ENCODE peak calls at places on chromosome 17, in eight cellular contexts. Q is AG04449, P is cardiac fibroblast, I is pancreas, X is lung, N is dorsolateral prefrontal cortex, E is fibroblast of the aortic adventitia, D is uterus. A is an unnamed sample.

GRCh38 chr17:17491031-17491471 is 5.1 kb downstream of the RASD1 start:
- DNase-seq in Q (no peak), E (no peak), P (no peak), N (peak), D (no peak), X (no peak), I (no peak), A (no peak)

GRCh38 chr17:57739402-57740224 is 5.5 kb downstream of the CCDC182 start:
- DNase-seq in P (peak), Q (no peak), E (no peak), X (no peak), I (no peak), D (no peak), N (no peak), A (no peak)

GRCh38 chr17:57890857-57891232 is 41.0 kb upstream of the MRPS23 start:
- DNase-seq in Q (no peak), E (no peak), X (no peak), I (no peak), D (no peak), N (no peak), P (no peak), A (no peak)

GRCh38 chr17:3892095-3892998 is 506 bp downstream of the CAMKK1 start:
- DNase-seq in D (peak), X (peak), P (peak), E (peak), Q (no peak), I (peak), N (peak), A (peak)

GRCh38 chr17:44940321-44940720 is 7.3 kb downstream of the KIF18B start:
- DNase-seq in I (no peak), P (peak), N (no peak), E (peak), X (no peak), D (no peak), Q (no peak), A (no peak)

GRCh38 chr17:76841776-76842405 is 26.3 kb upstream of the MGAT5B start:
- DNase-seq in X (no peak), P (no peak), I (no peak), D (no peak), E (no peak), Q (no peak), N (no peak), A (no peak)

GRCh38 chr17:10349403-10349802 is 23.4 kb downstream of the MYH13 start:
- DNase-seq in I (no peak), X (no peak), E (no peak), P (no peak), D (no peak), N (no peak), Q (no peak), A (no peak)

GRCh38 chr17:81684442-81684911 is 666 bp downstream of the HGS start:
- DNase-seq in N (no peak), E (peak), P (peak), I (no peak), X (no peak), D (no peak), Q (peak), A (no peak)

GRCh38 chr17:58802188-58802587 is 46.5 kb downstream of the PPM1E start:
- DNase-seq in P (no peak), I (no peak), X (no peak), E (no peak), N (no peak), D (no peak), Q (no peak), A (no peak)

GRCh38 chr17:76714822-76715461 is 4.2 kb upstream of the MXRA7 start:
- DNase-seq in P (peak), I (peak), N (peak), X (peak), D (peak), Q (no peak), E (peak), A (no peak)

GRCh38 chr17:41302981-41303380 is 330 bp upstream of the KRTAP29-1 start:
- DNase-seq in I (no peak), Q (no peak), E (no peak), X (no peak), D (no peak), N (no peak), P (no peak), A (no peak)

GRCh38 chr17:5971969-5972368 is 98.2 kb upstream of the WSCD1 start:
- DNase-seq in I (no peak), E (no peak), D (no peak), X (no peak), P (no peak), N (no peak), Q (no peak), A (peak)

GRCh38 chr17:21573961-21574610 is 118.2 kb upstream of the KCNJ18 start:
- DNase-seq in X (no peak), Q (peak), I (peak), P (peak), D (peak), E (peak), N (peak), A (no peak)

GRCh38 chr17:27244481-27245223 is 49.3 kb upstream of the WSB1 start:
- DNase-seq in P (peak), Q (peak), N (no peak), I (peak), X (peak), E (peak), D (peak), A (no peak)

GRCh38 chr17:15265131-15265530 is at the start of gene PMP22:
- DNase-seq in P (no peak), N (no peak), Q (no peak), X (no peak), D (peak), I (no peak), E (peak), A (no peak)

GRCh38 chr17:47720196-47720595 is 12.8 kb upstream of the TBX21 start:
- DNase-seq in D (no peak), X (no peak), Q (no peak), E (no peak), N (no peak), I (no peak), P (no peak), A (no peak)

GRCh38 chr17:66995944-66996343 is 31.4 kb downstream of the CACNG4 start:
- DNase-seq in D (no peak), E (no peak), Q (no peak), N (no peak), X (no peak), I (no peak), P (no peak), A (no peak)

GRCh38 chr17:65051922-65052321 is 4.6 kb downstream of the GNA13 start:
- DNase-seq in X (no peak), I (no peak), D (no peak), E (no peak), N (no peak), P (no peak), Q (no peak), A (no peak)

GRCh38 chr17:80791758-80792284 is 199.8 kb upstream of the CHMP6 start:
- DNase-seq in N (no peak), Q (peak), X (peak), D (peak), I (no peak), P (peak), E (peak), A (no peak)

DNA sequence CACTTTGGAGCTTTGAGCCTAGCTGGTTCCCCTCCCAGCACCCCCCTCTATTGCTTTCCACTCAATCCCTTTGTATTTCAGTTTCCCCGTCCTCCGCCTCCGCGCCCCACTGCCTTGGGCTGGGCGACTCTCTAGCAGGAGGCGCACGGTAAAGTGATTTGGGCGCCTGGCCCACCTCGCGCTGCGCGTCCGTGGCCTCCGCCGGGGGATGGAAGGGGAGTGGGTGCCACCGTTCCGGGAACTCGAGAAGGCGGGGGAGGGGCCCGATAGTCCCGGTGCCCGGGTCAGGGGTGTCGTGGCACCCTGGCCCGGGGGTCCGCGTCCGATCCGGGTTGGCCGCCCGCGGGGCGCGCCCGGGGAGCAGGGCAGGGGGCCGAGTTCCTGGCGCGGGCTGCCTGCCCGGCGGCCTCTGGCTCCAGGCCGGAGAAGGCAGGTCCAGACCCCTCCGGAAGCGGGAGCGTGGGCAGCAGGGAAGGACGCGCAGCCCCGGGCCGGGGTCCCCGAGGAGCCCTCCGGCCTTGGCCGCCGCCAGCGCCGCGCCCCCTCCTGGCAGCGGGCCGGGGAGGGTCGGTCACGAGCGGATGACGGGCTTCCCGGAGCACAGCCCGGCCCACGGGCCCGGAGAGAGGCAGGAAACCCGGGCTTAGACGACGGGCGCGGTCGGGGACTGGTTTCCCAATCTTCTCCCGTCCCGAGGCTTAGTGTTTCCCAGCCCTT is 15.8 kb downstream of the MEOX1 start:
- DNase-seq in P (peak), E (peak), N (no peak), I (peak), X (peak), D (peak), Q (no peak), A (no peak)
- H3K4me3 ChIP-seq in P (peak), E (peak), N (peak), I (peak), X (peak), D (peak), Q (peak), A (no peak)

DNA sequence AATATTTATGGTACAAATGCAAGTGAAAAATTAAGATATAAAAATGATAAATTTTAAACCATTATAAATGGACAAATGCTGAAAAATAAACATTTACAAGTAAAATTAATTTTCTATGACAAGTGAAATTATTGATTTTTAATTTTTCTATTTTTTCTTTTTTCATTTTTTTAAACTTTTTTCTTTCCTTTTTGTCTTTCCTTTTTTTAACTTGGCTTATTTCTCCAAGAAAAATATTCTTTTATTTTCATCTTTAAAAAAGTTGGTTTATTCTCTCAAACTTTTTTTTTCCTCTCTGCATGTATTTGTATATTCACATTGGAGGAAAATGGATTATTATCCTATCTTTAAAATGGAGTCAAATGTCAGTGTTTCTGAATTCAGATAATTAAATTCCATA is 3.9 kb upstream of the IGF2BP1 start:
- DNase-seq in X (no peak), Q (no peak), N (no peak), D (no peak), P (no peak), I (no peak), E (no peak), A (no peak)
- TF ChIP-seq CTCF in X (no peak), Q (no peak), N (no peak), D (no peak), P (no peak), I (no peak), E (no peak), A (no peak)

GRCh38 chr17:40069751-40070643 is 7.2 kb downstream of the THRA start:
- DNase-seq in I (peak), E (peak), X (no peak), D (peak), Q (no peak), P (peak), N (no peak), A (no peak)
- H3K4me3 ChIP-seq in I (peak), E (no peak), X (no peak), D (peak), Q (no peak), P (no peak), N (peak), A (no peak)

DNA sequence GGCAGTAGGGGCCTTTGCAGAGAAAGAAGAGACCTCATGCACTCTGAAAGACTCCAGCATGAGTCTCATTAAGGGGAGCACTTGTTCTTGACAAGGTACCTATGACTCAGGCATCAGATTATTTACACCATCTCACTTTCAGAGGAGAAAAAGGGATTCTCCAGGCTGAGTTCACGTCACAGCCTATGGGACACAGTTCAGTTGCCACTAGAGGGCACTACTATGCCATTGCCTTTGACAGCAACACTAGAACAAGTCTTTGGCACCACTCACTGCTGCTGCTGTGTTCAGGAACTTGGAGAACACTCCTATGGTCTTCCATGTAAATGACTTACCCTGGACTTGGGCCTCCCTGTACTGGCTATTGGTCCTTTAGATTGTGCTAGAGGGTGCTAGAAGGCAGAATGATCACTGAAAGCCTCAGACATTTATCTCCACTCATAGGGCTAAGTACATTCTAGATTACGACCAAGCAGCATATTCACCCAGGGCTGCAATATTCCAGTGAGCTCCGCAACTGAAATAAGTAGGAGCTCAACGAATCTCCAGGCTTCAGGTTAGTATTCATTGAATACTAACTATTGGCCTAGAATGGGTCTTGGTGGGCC is 225.1 kb upstream of the CA10 start:
- DNase-seq in N (peak), X (peak), I (peak), Q (no peak), E (no peak), P (peak), D (no peak), A (peak)
- TF ChIP-seq CTCF in N (peak), X (peak), I (peak), Q (no peak), E (no peak), P (peak), D (no peak), A (peak)

GRCh38 chr17:82775033-82775823 is 23.4 kb downstream of the TBCD start:
- DNase-seq in P (peak), N (peak), I (peak), X (peak), E (peak), Q (no peak), D (peak), A (no peak)
- H3K4me3 ChIP-seq in P (peak), N (peak), I (peak), X (no peak), E (peak), Q (no peak), D (no peak), A (no peak)

DNA sequence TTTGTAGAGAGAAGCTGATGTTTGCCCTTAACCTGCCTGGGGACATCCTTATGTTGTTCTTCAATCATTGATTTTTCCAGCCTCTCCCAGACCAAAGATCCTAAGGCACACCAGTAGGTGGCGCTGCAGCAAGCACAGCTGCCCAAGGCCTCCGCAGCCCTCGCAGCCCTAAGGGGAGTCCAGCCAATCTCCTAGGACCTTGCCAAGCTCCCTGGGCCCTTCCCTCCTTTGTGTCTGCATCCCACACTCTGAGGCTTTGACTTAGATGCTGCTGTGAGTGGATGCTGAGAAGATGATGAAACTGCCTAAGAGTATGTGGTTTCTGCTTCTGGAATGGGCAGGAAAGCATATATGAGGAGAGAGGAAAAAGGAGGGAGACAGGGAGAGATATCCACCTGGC is 47.1 kb downstream of the SPACA3 start:
- DNase-seq in N (peak), Q (no peak), I (no peak), D (peak), P (peak), E (peak), X (no peak), A (no peak)
- TF ChIP-seq CTCF in N (peak), Q (peak), I (peak), D (peak), P (peak), E (peak), X (no peak), A (peak)

GRCh38 chr17:78130080-78130438 is 512 bp upstream of the TMC8 start:
- DNase-seq in Q (no peak), I (no peak), E (no peak), D (no peak), N (no peak), P (no peak), X (no peak), A (no peak)
- H3K4me3 ChIP-seq in Q (no peak), I (no peak), E (no peak), D (no peak), N (no peak), P (no peak), X (no peak), A (no peak)

DNA sequence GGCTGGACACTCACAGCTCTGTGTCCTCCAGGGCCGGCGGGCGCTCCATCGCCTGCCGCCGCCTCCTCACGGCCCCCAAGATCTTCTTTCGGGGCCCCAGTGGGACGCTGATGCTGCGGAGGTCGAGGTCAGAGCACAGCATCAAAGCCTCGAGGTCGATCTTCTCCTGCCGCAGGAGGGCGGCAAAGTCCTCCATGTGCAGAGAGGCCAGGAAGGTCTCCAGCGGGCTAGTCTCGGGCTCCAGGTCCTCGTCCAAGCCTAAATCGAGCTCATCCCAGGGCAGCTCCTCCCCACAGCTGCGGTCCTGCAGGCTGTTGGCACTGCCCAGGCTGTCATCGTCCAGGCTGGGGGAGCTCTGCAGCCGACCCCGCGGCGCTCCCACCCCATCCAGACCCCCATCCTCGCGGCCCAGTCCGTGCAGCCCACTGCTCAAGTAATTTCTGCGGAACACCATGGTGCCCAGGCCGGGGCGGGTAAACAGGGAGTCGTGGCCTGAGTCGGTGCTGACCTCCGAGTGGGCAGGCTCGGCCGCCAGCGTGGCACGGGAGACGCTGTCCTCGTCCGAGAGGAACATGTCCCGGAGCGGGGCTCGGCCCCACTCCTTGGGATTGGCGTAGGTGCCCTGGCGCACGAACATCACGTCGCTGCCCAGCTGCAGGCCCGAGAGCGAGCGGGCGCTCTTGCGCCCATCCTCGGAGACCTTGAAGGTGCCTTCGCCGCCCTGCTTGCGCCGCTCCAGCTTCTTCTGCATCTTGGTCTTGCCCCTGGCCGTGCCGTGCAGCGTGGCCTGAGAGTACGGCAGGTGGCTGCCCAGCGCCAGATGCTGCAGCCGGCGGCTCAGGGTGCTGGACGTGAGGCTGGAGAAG is 3.4 kb downstream of the USH1G start:
- DNase-seq in P (peak), N (no peak), Q (no peak), D (no peak), E (peak), X (no peak), I (no peak), A (no peak)
- TF ChIP-seq CTCF in P (peak), N (no peak), Q (peak), D (no peak), E (peak), X (no peak), I (no peak), A (peak)